ENCODE peak calls at places on chromosomes 5 and 9, in five cellular contexts. J is aorta; Z is CD8-positive, alpha-beta T cell; H is CD4-positive, CD25-positive, alpha-beta regulatory T cell; R is GM23338. W is an unnamed sample.

GRCh38 chr9:12859704-12860251 is 85.0 kb downstream of the LURAP1L start:
- DNase-seq in H (no peak), R (no peak), Z (no peak), J (no peak), W (no peak)

GRCh38 chr5:78912085-78912771 is 72.9 kb downstream of the ARSB start:
- DNase-seq in J (no peak), H (no peak), R (no peak), Z (no peak), W (no peak)

GRCh38 chr5:1516615-1517601 is 6.9 kb downstream of the LPCAT1 start:
- DNase-seq in Z (peak), J (peak), R (no peak), H (no peak), W (peak)

GRCh38 chr9:19894975-19895374 is 106.1 kb upstream of the SLC24A2 start:
- DNase-seq in H (no peak), J (no peak), R (no peak), Z (no peak), W (no peak)

GRCh38 chr5:139178948-139179347 is 19.2 kb downstream of the SIL1 start:
- DNase-seq in Z (no peak), H (no peak), R (peak), J (no peak), W (no peak)

GRCh38 chr5:56520951-56521350 is 287.8 kb upstream of the ANKRD55 start:
- DNase-seq in Z (no peak), R (no peak), J (no peak), H (no peak), W (no peak)

GRCh38 chr5:97192580-97193421 is 9.8 kb upstream of the RIOK2 start:
- DNase-seq in J (no peak), R (peak), Z (no peak), H (no peak), W (no peak)

GRCh38 chr5:52725065-52725746 is 62.5 kb upstream of the ITGA1 start:
- DNase-seq in R (no peak), Z (peak), J (no peak), H (peak), W (peak)

GRCh38 chr9:136190237-136190601 is 14.7 kb downstream of the LHX3 start:
- DNase-seq in J (no peak), R (no peak), Z (no peak), H (no peak), W (no peak)

GRCh38 chr5:179763215-179763945 is 30.4 kb upstream of the LTC4S start:
- DNase-seq in J (peak), H (peak), Z (peak), R (peak), W (peak)

GRCh38 chr5:107975568-107975967 is 304.8 kb upstream of the EFNA5 start:
- DNase-seq in H (no peak), Z (no peak), R (peak), J (no peak), W (no peak)

GRCh38 chr9:114733814-114734213 is 51.8 kb upstream of the TEX48 start:
- DNase-seq in R (no peak), H (no peak), Z (no peak), J (no peak), W (no peak)

GRCh38 chr9:33661186-33661585 is 134.2 kb upstream of the PRSS3 start:
- DNase-seq in Z (no peak), J (no peak), H (no peak), R (no peak), W (no peak)

GRCh38 chr9:137422668-137423000 is 328 bp downstream of the EXD3 start:
- DNase-seq in H (no peak), J (peak), R (no peak), Z (no peak), W (peak)

GRCh38 chr5:54637654-54638053 is 120.1 kb downstream of the SNX18 start:
- DNase-seq in J (peak), H (no peak), Z (no peak), R (no peak), W (no peak)

GRCh38 chr9:125409637-125410521 is 148.3 kb downstream of the GAPVD1 start:
- DNase-seq in J (peak), H (no peak), Z (peak), R (peak), W (peak)

GRCh38 chr5:95969055-95969454 is 7.4 kb upstream of the ELL2 start:
- DNase-seq in H (no peak), J (no peak), Z (no peak), R (no peak), W (no peak)

GRCh38 chr5:57447656-57448055 is 35.0 kb downstream of the ACTBL2 start:
- DNase-seq in R (no peak), Z (no peak), J (no peak), H (no peak), W (no peak)

GRCh38 chr5:133113331-133114061 is 61.7 kb downstream of the HSPA4 start:
- DNase-seq in R (no peak), J (no peak), Z (no peak), H (no peak), W (no peak)

GRCh38 chr5:98768160-98769005 is 5.1 kb upstream of the RGMB start:
- DNase-seq in R (peak), J (no peak), Z (no peak), H (peak), W (peak)

GRCh38 chr5:134370306-134370870 is 981 bp upstream of the UBE2B start:
- DNase-seq in J (no peak), R (no peak), H (no peak), Z (no peak), W (no peak)

GRCh38 chr5:151029179-151029855 is 8.9 kb downstream of the GPX3 start:
- DNase-seq in J (peak), R (no peak), H (no peak), Z (no peak), W (no peak)

GRCh38 chr5:151031554-151031953 is 11.2 kb downstream of the GPX3 start:
- DNase-seq in R (no peak), H (no peak), Z (no peak), J (no peak), W (no peak)

GRCh38 chr5:151029856-151030336 is 9.5 kb downstream of the GPX3 start:
- DNase-seq in R (no peak), H (no peak), J (no peak), Z (no peak), W (no peak)

GRCh38 chr5:151028717-151029116 is 8.3 kb downstream of the GPX3 start:
- DNase-seq in H (no peak), R (no peak), J (peak), Z (no peak), W (no peak)

DNA sequence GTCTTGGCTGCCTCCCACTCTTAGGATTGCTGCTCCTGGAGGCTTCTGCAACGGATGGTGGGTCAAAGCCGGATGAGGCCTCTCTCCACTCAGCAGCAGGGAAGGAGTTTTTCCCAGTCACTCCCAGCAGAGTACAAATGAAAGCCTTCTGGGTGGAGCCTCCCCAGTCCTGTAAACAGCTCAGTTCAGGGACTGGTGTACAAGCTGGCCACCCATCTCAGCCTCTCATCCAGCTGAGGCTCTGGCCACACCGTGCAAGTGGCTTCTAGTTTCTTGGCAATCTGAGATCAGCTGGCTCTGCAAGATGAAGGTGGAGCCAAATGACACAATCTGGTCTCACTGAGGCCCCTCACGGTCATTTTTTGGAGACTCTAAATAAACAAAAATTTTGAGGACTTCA is 10.0 kb downstream of the GPX3 start:
- DNase-seq in H (no peak), J (peak), Z (no peak), R (no peak), W (no peak)
- H3K27ac ChIP-seq in H (no peak), J (no peak), Z (no peak), R (no peak), W (no peak)

GRCh38 chr5:170275376-170275994 is 22.1 kb downstream of the LCP2 start:
- DNase-seq in H (peak), J (no peak), R (no peak), Z (peak), W (peak)
- H3K4me3 ChIP-seq in H (peak), J (no peak), R (no peak), Z (peak), W (peak)

GRCh38 chr5:74386571-74387334 is 253.8 kb downstream of the ENC1 start:
- DNase-seq in H (no peak), J (no peak), R (no peak), Z (no peak), W (no peak)
- H3K27ac ChIP-seq in H (no peak), J (no peak), R (no peak), Z (no peak), W (no peak)

GRCh38 chr9:131405429-131405828 is 11.5 kb downstream of the PRRC2B start:
- DNase-seq in J (peak), Z (peak), H (no peak), R (peak), W (no peak)
- H3K4me3 ChIP-seq in J (no peak), Z (peak), H (peak), R (peak), W (peak)

GRCh38 chr9:22108581-22109370 is 99.7 kb upstream of the CDKN2B start:
- DNase-seq in R (no peak), H (no peak), Z (no peak), J (no peak), W (no peak)
- H3K27ac ChIP-seq in R (no peak), H (no peak), Z (no peak), J (no peak), W (no peak)

GRCh38 chr5:141306630-141307029 is 2.8 kb upstream of the SLC25A2 start:
- DNase-seq in Z (no peak), R (no peak), J (no peak), H (no peak), W (no peak)

GRCh38 chr5:141298376-141298775 is 5.5 kb downstream of the SLC25A2 start:
- DNase-seq in R (no peak), H (no peak), J (no peak), Z (no peak), W (no peak)

DNA sequence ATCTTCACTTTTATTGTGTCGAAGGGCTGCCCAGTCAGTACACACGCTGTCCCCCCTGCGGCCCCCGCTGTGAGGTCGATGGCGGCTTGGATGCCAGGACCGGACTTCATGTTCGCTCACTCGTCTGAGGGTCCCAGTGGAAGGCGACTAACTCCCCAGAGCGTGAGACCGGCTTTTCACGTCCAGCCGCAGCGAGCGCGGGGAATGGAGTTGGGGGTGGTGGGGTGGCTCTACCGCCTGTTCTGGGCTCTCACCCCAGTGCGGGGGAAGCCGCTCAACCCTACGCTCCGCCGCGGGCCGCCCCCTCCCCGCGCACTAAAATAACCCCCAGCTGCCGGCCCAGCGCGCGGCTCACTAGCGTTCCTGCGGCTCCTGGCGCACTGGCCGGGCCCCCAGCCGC is at the start of gene SLC25A2:
- DNase-seq in H (no peak), Z (no peak), J (no peak), R (no peak), W (no peak)
- H3K4me3 ChIP-seq in H (no peak), Z (no peak), J (no peak), R (no peak), W (no peak)

GRCh38 chr5:150530423-150530822 is 22.5 kb downstream of the NDST1 start:
- DNase-seq in Z (no peak), H (no peak), R (no peak), J (peak), W (no peak)
- H3K27ac ChIP-seq in Z (no peak), H (no peak), R (peak), J (no peak), W (no peak)

GRCh38 chr9:93827545-93828330 is 127.4 kb downstream of the BARX1 start:
- DNase-seq in Z (no peak), J (peak), H (no peak), R (peak), W (no peak)
- H3K4me3 ChIP-seq in Z (no peak), J (peak), H (no peak), R (peak), W (no peak)

GRCh38 chr9:131708613-131709002 is 31.3 kb downstream of the RAPGEF1 start:
- DNase-seq in R (no peak), J (no peak), H (no peak), Z (no peak), W (no peak)
- H3K27ac ChIP-seq in R (peak), J (no peak), H (no peak), Z (no peak), W (no peak)

GRCh38 chr9:96136992-96137665 is 164.8 kb downstream of the HSD17B3 start:
- DNase-seq in H (no peak), J (peak), Z (no peak), R (peak), W (no peak)
- H3K4me3 ChIP-seq in H (peak), J (no peak), Z (no peak), R (no peak), W (no peak)

W was measured in CD8-positive, alpha-beta memory T cell.